ENCODE peak calls at places on chromosomes 3 and 15, in six cellular contexts. Y is EL; V is Ammon's horn; M is right lobe of liver; N is HCT116; X is naive thymus-derived CD8-positive, alpha-beta T cell. O is an unnamed sample.

GRCh38 chr15:23670970-23671369 is 16.1 kb downstream of the NDN start:
- DNase-seq in X (no peak), M (no peak), N (no peak), Y (no peak), V (no peak), O (no peak)

GRCh38 chr15:91329914-91330313 is 229.9 kb downstream of the SV2B start:
- DNase-seq in M (no peak), Y (no peak), X (no peak), V (no peak), N (no peak), O (no peak)

GRCh38 chr15:67946701-67947100 is 106.9 kb upstream of the RNU6-1 start:
- DNase-seq in M (no peak), V (no peak), N (no peak), X (no peak), Y (no peak), O (no peak)

GRCh38 chr15:80849308-80849707 is 70.1 kb downstream of the CEMIP start:
- DNase-seq in M (no peak), V (no peak), X (no peak), N (no peak), Y (peak; percentile 91), O (no peak)

GRCh38 chr15:94416829-94417228 is 185.5 kb downstream of the MCTP2 start:
- DNase-seq in Y (no peak), V (no peak), N (no peak), M (no peak), X (no peak), O (no peak)

GRCh38 chr15:48914717-48915116 is 36.8 kb downstream of the EID1 start:
- DNase-seq in M (no peak), N (no peak), Y (no peak), X (no peak), V (no peak), O (no peak)

GRCh38 chr3:83632526-83632925 is 1326.3 kb upstream of the CADM2 start:
- DNase-seq in Y (no peak), X (no peak), M (no peak), V (no peak), N (no peak), O (no peak)

GRCh38 chr15:35533130-35534110 is 12.5 kb downstream of the DPH6 start:
- DNase-seq in M (no peak), N (no peak), V (no peak), X (no peak), Y (peak; percentile 72), O (no peak)

GRCh38 chr3:71708478-71709098 is 16.6 kb downstream of the EIF4E3 start:
- DNase-seq in M (no peak), N (no peak), X (no peak), Y (no peak), V (peak; percentile 85), O (no peak)

GRCh38 chr3:16884748-16885587 is at the start of gene PLCL2:
- DNase-seq in V (peak; percentile 57), M (peak; percentile 77), X (peak; percentile 59), Y (peak; percentile 61), N (no peak), O (peak; percentile 45)

GRCh38 chr3:171446801-171447578 is 13.2 kb downstream of the TNIK start:
- DNase-seq in Y (peak; percentile 90), N (peak; percentile 84), M (no peak), X (no peak), V (no peak), O (no peak)

GRCh38 chr3:19735111-19735510 is 198.9 kb downstream of the EFHB start:
- DNase-seq in Y (no peak), V (no peak), M (no peak), N (no peak), X (no peak), O (no peak)